ENCODE peak calls at places on chromosomes 2 and 18, in six cellular contexts. One of them, this sample, is unnamed. For H3K4me1, the result is how much of the 10 kb centered on the place peaks cover.

GRCh38 chr2:223442874-223443273 is 159.3 kb downstream of the SCG2 start:
- DNase-seq in mesenchymal stem cell: peak
- DNase-seq in HCT116: no peak
- DNase-seq in GM23248: peak
- DNase-seq in neuronal stem cell: no peak
- DNase-seq in IMR-90: peak
- DNase-seq in this sample: peak

GRCh38 chr2:118124293-118124891 is 36.1 kb downstream of the INSIG2 start:
- DNase-seq in mesenchymal stem cell: no peak
- DNase-seq in HCT116: no peak
- DNase-seq in GM23248: no peak
- DNase-seq in neuronal stem cell: no peak
- DNase-seq in IMR-90: no peak
- DNase-seq in this sample: no peak

GRCh38 chr18:9546468-9546867 is 67.9 kb downstream of the PPP4R1 start:
- DNase-seq in mesenchymal stem cell: no peak
- DNase-seq in HCT116: no peak
- DNase-seq in GM23248: no peak
- DNase-seq in neuronal stem cell: no peak
- DNase-seq in IMR-90: no peak
- DNase-seq in this sample: no peak

GRCh38 chr2:38836801-38837200 is 38.9 kb downstream of the DHX57 start:
- DNase-seq in mesenchymal stem cell: no peak
- DNase-seq in HCT116: no peak
- DNase-seq in GM23248: no peak
- DNase-seq in neuronal stem cell: no peak
- DNase-seq in IMR-90: peak
- DNase-seq in this sample: no peak

GRCh38 chr2:100621371-100621910 is 58.6 kb downstream of the PDCL3 start:
- DNase-seq in mesenchymal stem cell: no peak
- DNase-seq in HCT116: no peak
- DNase-seq in GM23248: no peak
- DNase-seq in neuronal stem cell: no peak
- DNase-seq in IMR-90: no peak
- DNase-seq in this sample: no peak

GRCh38 chr2:85309699-85310321 is 18.0 kb downstream of the TGOLN2 start:
- DNase-seq in mesenchymal stem cell: no peak
- DNase-seq in HCT116: no peak
- DNase-seq in GM23248: no peak
- DNase-seq in neuronal stem cell: no peak
- DNase-seq in IMR-90: no peak
- DNase-seq in this sample: no peak

GRCh38 chr2:157785866-157786662 is 90.1 kb downstream of the ACVR1 start:
- DNase-seq in mesenchymal stem cell: peak
- DNase-seq in HCT116: no peak
- DNase-seq in GM23248: peak
- DNase-seq in neuronal stem cell: no peak
- DNase-seq in IMR-90: peak
- DNase-seq in this sample: no peak

GRCh38 chr2:2806711-2807110 is 475.6 kb upstream of the MYT1L start:
- DNase-seq in mesenchymal stem cell: no peak
- DNase-seq in HCT116: no peak
- DNase-seq in GM23248: no peak
- DNase-seq in neuronal stem cell: no peak
- DNase-seq in IMR-90: no peak
- DNase-seq in this sample: no peak

DNA sequence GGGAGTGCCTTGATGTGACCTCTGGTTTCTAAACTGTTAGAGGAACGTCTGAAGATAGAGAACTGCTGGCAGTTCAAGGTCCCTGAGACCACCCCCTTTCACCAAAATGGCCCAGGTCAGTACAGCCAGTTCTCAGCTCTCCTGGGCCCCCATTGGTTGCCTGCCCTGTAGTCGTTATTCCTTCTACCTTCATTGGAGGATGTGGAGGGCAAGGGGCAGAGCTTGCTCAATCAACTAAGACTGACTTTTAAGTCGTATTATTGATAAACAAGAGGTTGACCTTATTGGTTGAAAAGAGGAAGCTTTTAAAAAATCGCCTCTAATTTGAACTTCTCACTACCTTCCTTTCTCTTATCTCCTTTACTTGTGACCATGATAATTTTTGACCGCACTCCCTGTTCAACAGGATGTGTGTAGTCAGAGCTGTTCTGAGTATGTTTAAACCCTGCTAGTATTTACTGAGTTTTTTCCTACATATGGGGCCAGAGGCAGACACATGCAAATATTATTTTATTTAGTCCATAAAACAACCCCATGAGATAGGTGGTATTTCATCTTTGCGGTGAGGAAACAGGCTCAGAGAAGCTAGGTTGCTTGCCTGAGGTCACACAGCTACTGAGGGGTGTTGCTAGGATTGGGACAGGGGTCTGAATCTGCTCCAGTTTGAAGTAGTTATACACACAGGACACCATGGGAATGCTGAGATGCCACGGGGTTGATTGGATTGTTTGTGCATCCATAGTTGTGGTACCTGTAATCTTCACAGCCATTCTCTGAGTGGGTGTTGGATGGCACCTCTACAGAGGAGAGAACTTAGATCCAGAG is 65.9 kb downstream of the TMEM247 start:
- DNase-seq in mesenchymal stem cell: no peak
- DNase-seq in HCT116: no peak
- DNase-seq in GM23248: no peak
- DNase-seq in neuronal stem cell: no peak
- DNase-seq in IMR-90: no peak
- DNase-seq in this sample: no peak
- H3K9ac ChIP-seq in mesenchymal stem cell: peak
- H3K9ac ChIP-seq in HCT116: no peak
- H3K9ac ChIP-seq in GM23248: peak
- H3K9ac ChIP-seq in neuronal stem cell: no peak
- H3K9ac ChIP-seq in IMR-90: no peak
- H3K9ac ChIP-seq in this sample: no peak

GRCh38 chr2:37317746-37318145 is 6.9 kb downstream of the PRKD3 start:
- DNase-seq in mesenchymal stem cell: no peak
- DNase-seq in HCT116: no peak
- DNase-seq in GM23248: no peak
- DNase-seq in neuronal stem cell: no peak
- DNase-seq in IMR-90: no peak
- DNase-seq in this sample: no peak
- H3K4me1 ChIP-seq in mesenchymal stem cell: under half
- H3K4me1 ChIP-seq in HCT116: under half
- H3K4me1 ChIP-seq in GM23248: under half
- H3K4me1 ChIP-seq in neuronal stem cell: under half
- H3K4me1 ChIP-seq in IMR-90: under half
- H3K4me1 ChIP-seq in this sample: under half

GRCh38 chr2:130337735-130338325 is 4.9 kb upstream of the IMP4 start:
- DNase-seq in mesenchymal stem cell: peak
- DNase-seq in HCT116: no peak
- DNase-seq in GM23248: peak
- DNase-seq in neuronal stem cell: no peak
- DNase-seq in IMR-90: peak
- DNase-seq in this sample: peak
- H3K4me3 ChIP-seq in mesenchymal stem cell: no peak
- H3K4me3 ChIP-seq in HCT116: no peak
- H3K4me3 ChIP-seq in GM23248: no peak
- H3K4me3 ChIP-seq in neuronal stem cell: peak
- H3K4me3 ChIP-seq in IMR-90: peak
- H3K4me3 ChIP-seq in this sample: no peak

DNA sequence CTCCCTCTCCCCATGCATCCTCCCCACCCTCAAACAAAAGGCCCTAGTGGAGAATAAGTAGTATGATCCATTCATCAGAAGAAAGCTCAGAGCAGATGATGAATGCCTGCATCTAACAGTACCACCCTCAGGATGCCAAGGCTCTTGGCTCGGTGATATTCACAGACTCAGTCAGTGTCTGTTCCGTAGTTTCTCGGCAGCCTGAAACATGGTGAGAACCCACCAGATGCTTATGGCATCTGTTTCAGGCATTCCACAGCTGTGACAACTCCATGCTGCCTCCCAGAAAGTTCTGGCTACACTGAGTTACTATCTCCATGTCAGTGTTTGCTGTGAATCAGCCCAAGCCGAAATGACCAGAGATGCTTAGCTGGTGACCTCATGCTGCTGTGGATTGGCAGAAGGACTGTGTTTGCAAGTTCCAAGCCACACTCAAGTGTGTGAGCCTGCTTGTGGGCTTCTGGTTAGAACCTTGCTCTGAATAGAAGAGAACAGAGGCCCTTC is 83.9 kb downstream of the WDSUB1 start:
- DNase-seq in mesenchymal stem cell: peak
- DNase-seq in HCT116: no peak
- DNase-seq in GM23248: peak
- DNase-seq in neuronal stem cell: no peak
- DNase-seq in IMR-90: peak
- DNase-seq in this sample: peak
- H3K9ac ChIP-seq in mesenchymal stem cell: peak
- H3K9ac ChIP-seq in HCT116: no peak
- H3K9ac ChIP-seq in GM23248: peak
- H3K9ac ChIP-seq in neuronal stem cell: no peak
- H3K9ac ChIP-seq in IMR-90: no peak
- H3K9ac ChIP-seq in this sample: no peak

GRCh38 chr2:63008838-63009237 is 41.8 kb upstream of the OTX1 start:
- DNase-seq in mesenchymal stem cell: no peak
- DNase-seq in HCT116: no peak
- DNase-seq in GM23248: no peak
- DNase-seq in neuronal stem cell: no peak
- DNase-seq in IMR-90: no peak
- DNase-seq in this sample: no peak

GRCh38 chr2:63009490-63009889 is 41.1 kb upstream of the OTX1 start:
- DNase-seq in mesenchymal stem cell: no peak
- DNase-seq in HCT116: no peak
- DNase-seq in GM23248: no peak
- DNase-seq in neuronal stem cell: no peak
- DNase-seq in IMR-90: no peak
- DNase-seq in this sample: no peak

GRCh38 chr2:63012541-63012940 is 38.1 kb upstream of the OTX1 start:
- DNase-seq in mesenchymal stem cell: peak
- DNase-seq in HCT116: no peak
- DNase-seq in GM23248: no peak
- DNase-seq in neuronal stem cell: no peak
- DNase-seq in IMR-90: peak
- DNase-seq in this sample: peak

GRCh38 chr2:63015389-63015788 is 35.2 kb upstream of the OTX1 start:
- DNase-seq in mesenchymal stem cell: no peak
- DNase-seq in HCT116: no peak
- DNase-seq in GM23248: no peak
- DNase-seq in neuronal stem cell: no peak
- DNase-seq in IMR-90: no peak
- DNase-seq in this sample: no peak

DNA sequence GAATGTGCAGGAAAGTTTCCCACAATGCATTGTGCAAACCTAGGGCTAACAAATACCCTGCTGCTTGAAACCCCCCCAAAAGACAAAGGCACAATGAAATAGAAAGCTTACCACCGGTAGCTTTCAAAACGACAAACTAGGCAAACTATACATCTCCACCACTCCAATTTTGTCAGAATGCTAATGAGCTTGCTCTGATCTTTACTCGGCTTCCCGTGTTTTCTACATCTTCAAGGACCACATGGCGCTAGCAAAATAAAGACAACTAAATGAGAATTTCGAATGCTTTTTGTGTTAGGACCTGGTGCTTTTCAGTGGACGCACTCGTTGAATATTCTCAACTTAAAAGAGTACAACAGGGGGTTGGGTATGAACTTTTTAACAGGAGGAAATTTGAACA is 37.2 kb upstream of the OTX1 start:
- DNase-seq in mesenchymal stem cell: no peak
- DNase-seq in HCT116: no peak
- DNase-seq in GM23248: no peak
- DNase-seq in neuronal stem cell: peak
- DNase-seq in IMR-90: no peak
- DNase-seq in this sample: no peak
- H3K4me1 ChIP-seq in mesenchymal stem cell: under half
- H3K4me1 ChIP-seq in HCT116: under half
- H3K4me1 ChIP-seq in GM23248: under half
- H3K4me1 ChIP-seq in neuronal stem cell: under half
- H3K4me1 ChIP-seq in IMR-90: under half
- H3K4me1 ChIP-seq in this sample: under half

DNA sequence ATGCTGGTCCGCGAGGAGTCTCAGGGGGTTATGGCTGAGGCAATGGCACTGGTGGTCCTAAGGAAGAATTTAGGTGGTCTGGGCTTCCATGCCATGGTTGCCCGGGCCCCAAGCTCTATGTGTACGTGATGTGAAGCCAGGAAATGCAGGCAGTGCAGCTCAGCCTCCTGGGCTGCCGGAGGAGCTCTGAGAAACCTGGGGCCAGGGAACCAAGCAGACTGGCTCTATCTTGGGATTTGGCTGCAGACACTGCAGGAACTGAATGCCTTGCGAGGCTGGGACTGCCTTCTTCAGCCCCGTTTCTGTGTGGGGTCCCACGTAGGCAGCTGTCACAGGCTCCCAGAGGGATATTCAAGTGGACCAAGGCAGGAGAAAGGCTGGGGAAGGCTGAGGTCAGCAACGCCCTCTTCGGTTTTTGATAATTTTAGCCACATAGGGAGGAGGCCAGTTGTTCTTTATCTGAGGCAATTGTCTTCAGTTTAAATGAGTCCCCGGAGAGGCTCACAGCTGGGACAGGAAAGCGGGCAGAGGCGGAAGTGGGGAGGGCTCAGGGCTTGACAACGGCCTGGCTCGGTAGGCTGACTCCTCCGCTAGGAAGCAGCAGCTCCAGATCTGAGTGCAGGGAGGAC is 77.7 kb downstream of the RHOB start:
- DNase-seq in mesenchymal stem cell: no peak
- DNase-seq in HCT116: no peak
- DNase-seq in GM23248: no peak
- DNase-seq in neuronal stem cell: no peak
- DNase-seq in IMR-90: no peak
- DNase-seq in this sample: no peak
- H3K4me3 ChIP-seq in mesenchymal stem cell: no peak
- H3K4me3 ChIP-seq in HCT116: no peak
- H3K4me3 ChIP-seq in GM23248: no peak
- H3K4me3 ChIP-seq in neuronal stem cell: peak
- H3K4me3 ChIP-seq in IMR-90: no peak
- H3K4me3 ChIP-seq in this sample: no peak

GRCh38 chr2:96301897-96302296 is 3.4 kb downstream of the SNRNP200 start:
- DNase-seq in mesenchymal stem cell: no peak
- DNase-seq in HCT116: no peak
- DNase-seq in GM23248: no peak
- DNase-seq in neuronal stem cell: no peak
- DNase-seq in IMR-90: no peak
- DNase-seq in this sample: no peak
- H3K9ac ChIP-seq in mesenchymal stem cell: no peak
- H3K9ac ChIP-seq in HCT116: no peak
- H3K9ac ChIP-seq in GM23248: peak
- H3K9ac ChIP-seq in neuronal stem cell: no peak
- H3K9ac ChIP-seq in IMR-90: no peak
- H3K9ac ChIP-seq in this sample: no peak

GRCh38 chr2:234450431-234451095 is 46.3 kb downstream of the ARL4C start:
- DNase-seq in mesenchymal stem cell: no peak
- DNase-seq in HCT116: no peak
- DNase-seq in GM23248: no peak
- DNase-seq in neuronal stem cell: no peak
- DNase-seq in IMR-90: no peak
- DNase-seq in this sample: no peak
- H3K4me1 ChIP-seq in mesenchymal stem cell: under half
- H3K4me1 ChIP-seq in HCT116: under half
- H3K4me1 ChIP-seq in GM23248: under half
- H3K4me1 ChIP-seq in neuronal stem cell: under half
- H3K4me1 ChIP-seq in IMR-90: under half
- H3K4me1 ChIP-seq in this sample: under half

GRCh38 chr18:57433492-57434176 is 1.5 kb upstream of the ONECUT2 start:
- DNase-seq in mesenchymal stem cell: no peak
- DNase-seq in HCT116: no peak
- DNase-seq in GM23248: peak
- DNase-seq in neuronal stem cell: peak
- DNase-seq in IMR-90: no peak
- DNase-seq in this sample: no peak
- H3K4me3 ChIP-seq in mesenchymal stem cell: no peak
- H3K4me3 ChIP-seq in HCT116: peak
- H3K4me3 ChIP-seq in GM23248: no peak
- H3K4me3 ChIP-seq in neuronal stem cell: no peak
- H3K4me3 ChIP-seq in IMR-90: no peak
- H3K4me3 ChIP-seq in this sample: no peak